ENCODE peak calls at places on chromosomes 5 and 9, in six cellular contexts. X is PC-3, V is HCT116, P is GM23338, S is astrocyte, E is HepG2. C is an unnamed sample.

GRCh38 chr5:177402271-177403043 is 2.0 kb upstream of the PFN3 start:
- DNase-seq in E (no peak), V (peak; percentile 82), P (peak; percentile 97), S (peak; percentile 42), X (peak; percentile 88), C (peak; percentile 74)

GRCh38 chr5:100131161-100131560 is 404.0 kb upstream of the FAM174A start:
- DNase-seq in E (no peak), P (no peak), V (no peak), S (peak; percentile 1), X (no peak), C (no peak)

GRCh38 chr9:130034570-130034969 is 8.4 kb downstream of the FNBP1 start:
- DNase-seq in X (peak; percentile 65), P (no peak), S (peak; percentile 75), V (no peak), E (no peak), C (peak; percentile 92)

GRCh38 chr9:89496645-89497044 is 1.3 kb downstream of the SEMA4D start:
- DNase-seq in E (no peak), X (no peak), V (no peak), S (no peak), P (no peak), C (no peak)

GRCh38 chr5:644509-644908 is 32.4 kb downstream of the CEP72 start:
- DNase-seq in E (no peak), S (no peak), V (no peak), X (no peak), P (no peak), C (no peak)

GRCh38 chr9:135100241-135101067 is 13.0 kb downstream of the OLFM1 start:
- DNase-seq in P (no peak), E (no peak), V (no peak), S (no peak), X (no peak), C (no peak)

GRCh38 chr5:55226027-55226933 is 835 bp downstream of the MCIDAS start:
- DNase-seq in V (peak; percentile 72), E (peak; percentile 38), S (no peak), P (peak; percentile 91), X (peak; percentile 62), C (peak; percentile 67)

GRCh38 chr9:2166219-2166618 is 151.1 kb downstream of the SMARCA2 start:
- DNase-seq in S (no peak), V (no peak), X (no peak), E (no peak), P (no peak), C (no peak)

GRCh38 chr9:115673599-115673998 is 480.0 kb upstream of the PAPPA start:
- DNase-seq in E (no peak), X (no peak), P (no peak), V (no peak), S (peak; percentile 79), C (peak; percentile 87)

GRCh38 chr5:36027066-36027465 is 35.9 kb upstream of the UGT3A1 start:
- DNase-seq in S (no peak), E (no peak), V (no peak), X (no peak), P (no peak), C (no peak)

GRCh38 chr9:69386651-69387050 is 61.6 kb downstream of the ENTREP1 start:
- DNase-seq in E (no peak), P (no peak), X (no peak), S (no peak), V (no peak), C (no peak)

GRCh38 chr5:110179291-110179690 is 489.6 kb downstream of the MAN2A1 start:
- DNase-seq in P (peak; percentile 34), E (no peak), S (no peak), X (no peak), V (no peak), C (no peak)

GRCh38 chr9:129627556-129628492 is 1.9 kb downstream of the NTMT1 start:
- DNase-seq in V (no peak), S (peak; percentile 12), E (no peak), X (no peak), P (no peak), C (peak; percentile 52)

GRCh38 chr5:146880985-146881384 is 2.4 kb upstream of the PPP2R2B start:
- DNase-seq in P (no peak), S (no peak), V (no peak), X (no peak), E (no peak), C (no peak)

GRCh38 chr5:17445185-17445584 is 52.8 kb upstream of the TAF11L2 start:
- DNase-seq in E (no peak), X (peak; percentile 48), V (no peak), P (no peak), S (no peak), C (no peak)

GRCh38 chr9:92342825-92343488 is 17.2 kb downstream of the CENPP start:
- DNase-seq in X (peak; percentile 19), P (no peak), E (no peak), V (no peak), S (peak; percentile 29), C (peak; percentile 68)

GRCh38 chr5:96855041-96855872 is 21.0 kb upstream of the ERAP2 start:
- DNase-seq in P (no peak), S (peak; percentile 76), X (peak; percentile 94), V (no peak), E (no peak), C (peak; percentile 7)

GRCh38 chr5:38765461-38765861 is 80.4 kb upstream of the OSMR start:
- DNase-seq in V (no peak), S (peak; percentile 95), X (no peak), E (no peak), P (no peak), C (no peak)

GRCh38 chr5:116272281-116272941 is 187.6 kb downstream of the COMMD10 start:
- DNase-seq in S (peak; percentile 72), E (no peak), V (no peak), P (peak; percentile 7), X (no peak), C (peak; percentile 47)

GRCh38 chr5:91052977-91053732 is 330.0 kb downstream of the ARRDC3 start:
- DNase-seq in S (no peak), E (no peak), X (no peak), P (no peak), V (no peak), C (no peak)

GRCh38 chr5:57298295-57298984 is 124.6 kb downstream of the GPBP1 start:
- DNase-seq in V (peak; percentile 82), P (peak; percentile 96), X (peak; percentile 86), S (peak; percentile 58), E (peak; percentile 73), C (peak; percentile 90)

GRCh38 chr5:123089971-123090640 is 1.1 kb downstream of the PRDM6 start:
- DNase-seq in S (no peak), V (no peak), P (peak; percentile 71), E (no peak), X (no peak), C (peak; percentile 70)

GRCh38 chr9:93132946-93133640 is 958 bp downstream of the NINJ1 start:
- DNase-seq in P (peak; percentile 54), E (peak; percentile 72), S (no peak), X (peak; percentile 39), V (no peak), C (peak; percentile 47)

GRCh38 chr5:14818931-14819790 is 52.4 kb downstream of the ANKH start:
- DNase-seq in S (no peak), X (no peak), E (no peak), P (no peak), V (no peak), C (peak; percentile 37)

GRCh38 chr5:132489871-132490483 is 596 bp downstream of the IRF1 start:
- DNase-seq in V (no peak), E (no peak), X (peak; percentile 22), P (peak; percentile 68), S (peak; percentile 43), C (peak; percentile 80)

GRCh38 chr5:3531320-3531986 is 64.2 kb upstream of the IRX1 start:
- DNase-seq in E (no peak), X (no peak), V (no peak), P (peak; percentile 89), S (no peak), C (no peak)

GRCh38 chr5:139863855-139864558 is 68.4 kb downstream of the PSD2 start:
- DNase-seq in X (peak; percentile 64), P (peak; percentile 85), S (peak; percentile 13), V (no peak), E (peak; percentile 28), C (peak; percentile 72)

DNA sequence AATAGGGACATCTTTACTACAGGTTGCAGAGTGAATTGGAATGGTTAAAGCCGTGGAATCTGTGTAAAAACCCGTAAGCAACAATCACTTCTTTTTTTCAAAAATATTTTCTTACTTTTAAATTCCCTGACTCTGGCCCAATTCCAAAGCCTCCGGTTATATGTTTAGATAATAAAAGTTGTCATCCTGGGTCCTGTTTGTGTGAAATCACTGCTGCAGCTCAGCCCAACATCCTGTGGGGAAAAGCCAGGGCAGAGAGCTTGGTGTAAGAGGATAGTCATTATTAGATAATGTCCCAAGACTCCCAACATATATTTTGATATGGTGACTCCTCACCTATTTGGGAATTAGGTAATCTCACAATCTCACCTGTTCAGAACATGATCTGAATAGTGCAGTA is 586.0 kb upstream of the BRINP1 start:
- DNase-seq in S (peak; percentile 17), X (no peak), V (no peak), E (no peak), P (no peak), C (peak; percentile 66)
- H3K4me1 ChIP-seq in S (peaks cover 8% of the 10 kb centered on the region), X (no peaks in the 10 kb centered on the region), V (no peaks in the 10 kb centered on the region), E (no peaks in the 10 kb centered on the region), P (peaks cover 8% of the 10 kb centered on the region), C (peaks cover 73% of the 10 kb centered on the region)

GRCh38 chr5:76504901-76505564 is 101.9 kb downstream of the IQGAP2 start:
- DNase-seq in V (no peak), S (no peak), P (no peak), E (no peak), X (no peak), C (no peak)
- H4K20me1 ChIP-seq in V (no peaks in the 10 kb centered on the region), S (no peaks in the 10 kb centered on the region), P (no peaks in the 10 kb centered on the region), E (peaks cover 5% of the 10 kb centered on the region), X (no peaks in the 10 kb centered on the region), C (no peaks in the 10 kb centered on the region)

DNA sequence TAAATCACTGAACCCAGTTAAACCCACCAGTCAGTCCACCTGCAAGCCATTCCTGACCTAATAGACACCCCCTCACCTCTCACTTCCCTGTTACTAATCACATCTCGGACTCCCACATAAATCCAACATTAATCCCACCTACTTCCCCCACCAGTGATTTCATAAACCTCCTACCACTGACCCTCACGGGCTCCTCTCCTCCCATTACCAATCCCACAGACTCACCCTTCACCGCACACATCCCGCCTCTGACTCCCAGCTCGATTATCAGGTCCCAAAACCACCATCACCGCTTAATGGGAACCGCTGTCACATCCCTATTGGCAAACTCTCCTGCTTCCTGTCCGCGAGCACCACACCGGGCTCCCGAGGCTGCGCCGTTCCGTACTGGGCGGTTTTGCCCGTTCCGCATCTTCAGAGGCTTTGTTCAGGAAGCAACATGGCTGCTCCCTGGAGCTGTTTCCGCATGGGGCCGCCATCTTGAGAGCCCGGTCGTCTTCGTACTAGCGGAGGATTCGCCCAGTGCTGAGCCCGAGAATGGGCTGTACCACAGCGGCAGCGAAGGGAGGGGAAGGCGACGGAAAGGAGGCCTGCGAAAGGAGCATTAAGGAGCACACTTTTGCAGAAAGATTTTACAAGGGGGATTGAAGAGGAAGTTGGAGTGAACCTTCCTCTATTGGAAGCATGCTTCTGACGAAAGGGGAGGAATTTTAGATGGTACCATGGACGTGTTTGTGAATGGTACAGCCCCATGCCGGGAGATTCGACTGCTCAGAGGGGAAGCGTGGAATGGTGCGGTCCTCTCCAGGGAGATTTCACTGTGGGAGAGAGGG is at the start of gene ZNF300:
- DNase-seq in X (no peak), V (no peak), P (peak; percentile 98), E (peak; percentile 85), S (peak; percentile 95), C (peak; percentile 96)
- H3K27ac ChIP-seq in X (no peak within 1 kb of the TSS), V (no peak within 1 kb of the TSS), P (peak within 1 kb of the TSS; percentile 98), E (peak within 1 kb of the TSS; percentile 95), S (peak within 1 kb of the TSS; percentile 95), C (peak within 1 kb of the TSS; percentile 72)

GRCh38 chr5:87233122-87233521 is 34.6 kb upstream of the RASA1 start:
- DNase-seq in S (no peak), E (no peak), P (no peak), X (no peak), V (no peak), C (no peak)

GRCh38 chr5:87229780-87230179 is 37.9 kb upstream of the RASA1 start:
- DNase-seq in E (no peak), S (peak; percentile 33), P (no peak), V (no peak), X (peak; percentile 63), C (peak; percentile 30)

GRCh38 chr5:87231037-87231808 is 36.5 kb upstream of the RASA1 start:
- DNase-seq in X (peak; percentile 35), E (no peak), V (no peak), P (no peak), S (no peak), C (no peak)
- H3K4me1 ChIP-seq in X (peaks cover 8% of the 10 kb centered on the region), E (no peaks in the 10 kb centered on the region), V (no peaks in the 10 kb centered on the region), P (peaks cover 22% of the 10 kb centered on the region), S (no peaks in the 10 kb centered on the region), C (peaks cover 6% of the 10 kb centered on the region)

C was measured in GM23248.